ENCODE peak calls at places on chromosomes 4 and X, in six cellular contexts. P is epithelial cell of esophagus, X is SK-N-SH, U is choroid plexus epithelial cell, C is AG09319, J is fibroblast of the aortic adventitia. I is an unnamed sample.

GRCh38 chrX:57643698-57644097 is 36.4 kb downstream of the NLRP2B start:
- DNase-seq in P (peak), C (no peak), X (no peak), J (no peak), U (peak), I (no peak)

GRCh38 chr4:52037730-52038108 is 380 bp downstream of the SGCB start:
- DNase-seq in U (peak), C (no peak), X (peak), J (peak), P (no peak), I (no peak)

GRCh38 chrX:150316564-150316963 is 46.6 kb upstream of the MAMLD1 start:
- DNase-seq in U (no peak), C (no peak), J (no peak), X (no peak), P (no peak), I (no peak)

GRCh38 chr4:140300271-140300970 is 73.0 kb upstream of the SCOC start:
- DNase-seq in P (peak), C (peak), X (no peak), J (peak), U (peak), I (no peak)

GRCh38 chr4:107017681-107018321 is 18.3 kb downstream of the DKK2 start:
- DNase-seq in X (no peak), P (no peak), U (no peak), J (no peak), C (no peak), I (no peak)

GRCh38 chr4:153393397-153393796 is 48.9 kb downstream of the MND1 start:
- DNase-seq in U (peak), X (no peak), C (peak), P (peak), J (peak), I (no peak)

GRCh38 chr4:80921441-80921840 is 109.1 kb upstream of the BMP3 start:
- DNase-seq in X (no peak), P (peak), U (no peak), J (no peak), C (no peak), I (no peak)

GRCh38 chr4:187782425-187782824 is 213.1 kb upstream of the ZFP42 start:
- DNase-seq in J (no peak), X (no peak), U (no peak), P (no peak), C (no peak), I (no peak)

GRCh38 chr4:7280906-7281305 is 88.6 kb downstream of the SORCS2 start:
- DNase-seq in X (no peak), P (peak), C (no peak), U (no peak), J (peak), I (no peak)

GRCh38 chrX:134622056-134622812 is 36.0 kb downstream of the PLAC1 start:
- DNase-seq in C (peak), P (peak), X (no peak), J (peak), U (peak), I (peak)

GRCh38 chr4:186605261-186605865 is 50.0 kb upstream of the MTNR1A start:
- DNase-seq in U (no peak), C (no peak), X (no peak), J (no peak), P (no peak), I (no peak)

GRCh38 chr4:74544655-74545361 is 99.9 kb downstream of the AREG start:
- DNase-seq in U (no peak), X (no peak), C (no peak), P (peak), J (no peak), I (no peak)

GRCh38 chr4:107640157-107640556 is 79.9 kb downstream of the PAPSS1 start:
- DNase-seq in X (no peak), C (no peak), U (no peak), J (no peak), P (no peak), I (no peak)

GRCh38 chrX:9865804-9866471 is 79.7 kb downstream of the SHROOM2 start:
- DNase-seq in P (peak), X (no peak), J (no peak), C (no peak), U (no peak), I (peak)

GRCh38 chrX:66731398-66731797 is 92.5 kb upstream of the EDA2R start:
- DNase-seq in X (peak), U (peak), C (peak), J (peak), P (peak), I (peak)

GRCh38 chrX:72026341-72027023 is 105.2 kb downstream of the RTL5 start:
- DNase-seq in U (no peak), C (no peak), J (no peak), P (no peak), X (no peak), I (no peak)

GRCh38 chr4:82599336-82599735 is 37.5 kb upstream of the TMEM150C start:
- DNase-seq in U (no peak), P (peak), C (no peak), J (no peak), X (no peak), I (no peak)

GRCh38 chrX:49155900-49156837 is 6.4 kb upstream of the MAGIX start:
- DNase-seq in C (peak), X (peak), P (peak), U (peak), J (peak), I (peak)

GRCh38 chr4:128349921-128350320 is 62.3 kb upstream of the PGRMC2 start:
- DNase-seq in X (no peak), C (peak), P (peak), U (peak), J (peak), I (no peak)

DNA sequence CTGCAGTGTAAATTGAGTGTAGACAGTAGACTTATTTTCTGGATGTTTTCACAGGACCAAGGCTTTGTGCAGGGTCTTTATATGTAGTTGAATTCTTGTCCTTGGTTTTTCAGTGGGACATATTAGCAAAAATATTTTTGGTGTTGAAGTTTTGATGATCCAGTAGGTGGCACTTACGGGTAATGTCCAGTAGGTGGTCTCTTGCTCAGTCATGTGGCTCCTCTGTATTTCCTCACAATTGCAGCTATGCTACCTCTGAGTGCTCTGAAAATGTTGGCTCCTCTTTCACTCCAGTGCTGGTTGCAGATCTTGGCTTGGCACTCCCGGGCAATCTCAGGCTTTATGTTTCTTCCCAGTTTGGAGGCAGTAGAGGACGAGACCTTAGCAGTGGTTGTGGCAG is 419.8 kb upstream of the AMOT start:
- DNase-seq in X (no peak), J (no peak), U (no peak), P (peak), C (no peak), I (no peak)
- TF ChIP-seq CTCF in X (peak), J (no peak), U (no peak), P (no peak), C (peak), I (no peak)

DNA sequence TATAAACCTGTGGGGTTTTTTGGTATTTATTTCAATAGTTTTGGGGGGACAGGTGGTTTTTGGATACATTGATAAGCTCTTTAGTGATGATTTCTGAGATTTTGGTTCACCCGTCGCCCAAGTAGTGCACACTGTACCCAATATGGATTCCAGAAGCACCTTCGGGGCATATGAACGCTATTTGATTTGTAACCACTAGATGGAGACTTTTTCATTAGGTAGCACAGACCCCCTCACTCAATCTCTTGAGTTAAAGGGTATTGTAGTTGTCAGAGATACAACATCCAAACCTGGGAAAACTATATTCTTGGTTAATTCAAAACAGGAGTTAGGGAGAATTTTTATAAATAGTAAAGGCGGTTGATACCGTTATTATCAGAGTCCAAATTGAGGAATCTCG is 79.8 kb downstream of the SPANXN3 start:
- DNase-seq in C (no peak), X (peak), J (no peak), P (peak), U (no peak), I (no peak)
- TF ChIP-seq CTCF in C (no peak), X (peak), J (no peak), P (no peak), U (no peak), I (peak)

DNA sequence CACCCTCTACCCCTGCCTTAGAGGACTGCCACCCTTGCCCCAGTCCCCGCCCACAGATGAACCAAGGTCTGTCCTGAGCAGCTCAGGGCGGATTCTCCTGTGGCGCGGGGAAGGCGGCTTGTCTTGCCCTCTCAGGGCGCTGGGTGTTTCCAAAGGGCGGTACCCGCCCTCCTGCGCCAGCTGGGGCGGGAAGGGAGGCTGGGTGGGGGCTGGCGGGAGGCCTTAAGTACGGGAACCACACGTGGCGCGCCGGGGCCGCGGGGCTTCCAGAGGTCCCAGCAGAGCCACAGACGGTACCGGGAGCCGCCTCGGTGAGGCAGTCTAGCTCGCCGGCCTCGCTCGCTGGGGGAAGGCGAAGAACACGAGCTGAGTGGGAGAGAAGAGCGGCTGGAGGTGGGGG is 361.1 kb downstream of the MID1IP1 start:
- DNase-seq in P (no peak), C (no peak), J (no peak), U (no peak), X (no peak), I (peak)
- TF ChIP-seq CTCF in P (no peak), C (no peak), J (no peak), U (no peak), X (no peak), I (peak)

DNA sequence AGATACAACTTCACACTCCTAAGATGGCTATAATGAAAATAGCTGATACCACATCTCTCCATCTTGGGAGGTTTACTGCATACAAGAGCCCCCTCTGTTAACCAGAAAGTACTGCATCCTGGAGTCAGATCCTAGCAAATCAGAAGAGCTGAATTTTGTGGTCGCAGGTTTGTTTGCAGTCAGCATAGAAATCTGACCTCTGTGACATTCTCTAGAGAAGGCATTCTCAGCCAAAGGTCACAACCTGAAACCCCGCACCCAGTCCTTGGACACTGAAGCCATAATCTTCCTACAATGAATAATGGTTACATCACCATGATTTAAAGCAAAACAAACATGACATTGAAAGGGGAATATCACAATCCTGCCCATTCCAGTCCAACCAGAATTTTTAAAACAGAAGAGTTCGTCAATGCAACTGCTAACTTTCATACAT is 17.7 kb downstream of the HS6ST2 start:
- DNase-seq in C (no peak), J (no peak), U (peak), P (peak), X (peak), I (no peak)
- TF ChIP-seq CTCF in C (no peak), J (no peak), U (peak), P (no peak), X (no peak), I (no peak)

DNA sequence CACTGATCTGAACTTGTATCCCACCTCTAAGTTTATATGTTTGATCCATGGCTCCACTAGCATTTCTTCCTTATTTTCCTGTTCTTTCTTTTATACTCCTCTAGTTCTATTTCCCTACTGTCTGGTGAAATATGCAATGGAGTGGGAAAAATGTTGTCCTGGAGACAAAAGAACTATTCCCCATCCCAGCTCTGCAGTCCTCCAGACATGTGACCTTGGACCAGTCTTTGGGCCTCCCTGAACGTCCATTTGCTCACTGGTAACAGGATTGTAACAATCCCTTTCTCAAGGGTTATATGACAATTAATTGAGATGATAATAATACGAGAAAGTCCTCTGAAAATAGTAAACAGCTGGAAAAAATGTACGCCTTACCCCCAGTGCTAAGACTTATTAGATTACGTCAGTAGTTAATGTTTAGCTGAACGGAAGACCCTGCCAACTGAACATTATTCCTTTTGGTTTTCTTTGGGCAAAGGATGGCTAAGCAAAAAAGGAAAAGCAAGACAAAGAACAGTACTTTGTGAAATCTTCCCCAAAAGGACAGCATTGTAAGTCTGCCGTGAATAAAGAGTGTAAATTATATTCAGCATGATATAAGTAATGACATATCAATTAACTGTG is 302.3 kb upstream of the PPARGC1A start:
- DNase-seq in P (no peak), J (no peak), C (no peak), U (no peak), X (no peak), I (no peak)
- TF ChIP-seq CTCF in P (no peak), J (no peak), C (no peak), U (no peak), X (no peak), I (no peak)

GRCh38 chr4:158670975-158671664 is 567 bp downstream of the C4orf46 start:
- DNase-seq in J (peak), X (peak), P (peak), C (peak), U (peak), I (peak)

GRCh38 chr4:158669310-158669709 is 2.4 kb downstream of the C4orf46 start:
- DNase-seq in U (no peak), J (no peak), C (no peak), P (no peak), X (no peak), I (no peak)

GRCh38 chr4:158664806-158665205 is 6.9 kb downstream of the C4orf46 start:
- DNase-seq in U (no peak), J (no peak), X (no peak), P (no peak), C (no peak), I (no peak)

GRCh38 chr4:158666892-158667291 is 4.8 kb downstream of the C4orf46 start:
- DNase-seq in J (no peak), P (no peak), U (no peak), X (no peak), C (no peak), I (no peak)

DNA sequence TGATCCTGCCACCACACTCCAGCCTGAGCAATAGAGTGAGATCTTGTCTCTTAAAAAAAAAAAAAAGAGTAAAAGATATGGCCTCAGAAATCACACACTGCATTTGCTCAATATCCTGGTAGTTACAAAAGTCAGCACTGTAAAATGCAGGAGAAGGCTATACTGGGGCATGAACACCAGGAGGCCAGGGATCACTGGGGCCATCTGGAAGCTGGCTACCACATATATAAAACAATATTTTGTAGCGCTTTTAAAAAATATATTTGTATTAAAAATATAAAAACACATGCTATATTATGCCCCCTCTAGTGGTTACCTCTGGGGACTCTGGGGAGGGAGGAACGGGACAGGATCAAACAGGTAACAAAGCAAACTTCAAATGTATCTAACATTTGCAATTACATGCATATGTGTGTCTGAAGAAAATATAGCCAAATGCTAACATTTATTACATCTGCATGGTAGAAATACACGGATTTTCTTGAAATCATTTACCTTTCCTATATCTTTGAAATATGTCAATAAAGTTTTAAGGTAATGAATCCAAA is 4.0 kb downstream of the C4orf46 start:
- DNase-seq in J (peak), X (peak), C (no peak), P (peak), U (peak), I (peak)
- TF ChIP-seq CTCF in J (peak), X (peak), C (peak), P (peak), U (peak), I (no peak)

DNA sequence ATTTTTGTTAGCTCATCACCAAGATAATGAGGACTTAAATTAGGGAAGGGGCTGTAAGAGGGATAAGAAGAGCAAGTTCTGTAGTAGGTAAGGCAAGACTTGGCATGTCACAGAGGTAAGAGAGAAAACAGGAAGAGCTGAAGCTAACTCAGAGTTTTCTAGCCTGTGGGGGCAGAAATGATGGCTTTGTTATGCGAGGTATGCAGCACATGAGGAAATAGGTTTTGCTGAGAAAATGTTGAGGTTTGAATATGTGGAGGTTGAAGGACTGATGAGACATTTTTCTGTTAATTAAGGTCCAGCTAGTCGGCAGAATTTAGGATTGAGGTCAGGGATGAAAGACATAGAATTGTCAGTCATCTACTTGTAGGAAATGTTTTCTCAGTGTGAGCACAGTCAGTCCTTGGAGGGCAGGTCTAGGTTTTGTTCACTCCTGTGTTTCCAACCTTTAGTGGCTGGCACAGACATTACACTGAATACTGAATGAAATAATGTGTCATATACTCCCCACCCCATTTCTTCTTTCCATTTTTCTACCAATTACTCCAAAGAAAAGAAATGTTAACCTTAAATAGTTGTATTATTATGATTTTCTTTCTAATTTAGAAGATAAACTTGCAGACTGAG is 154.0 kb upstream of the AADAT start:
- DNase-seq in P (peak), U (peak), J (no peak), X (no peak), C (no peak), I (no peak)
- TF ChIP-seq CTCF in P (peak), U (no peak), J (no peak), X (no peak), C (no peak), I (no peak)

GRCh38 chr4:5813882-5814255 is 79.0 kb downstream of the CRMP1 start:
- DNase-seq in C (no peak), X (no peak), J (no peak), U (no peak), P (no peak), I (no peak)

GRCh38 chr4:5816101-5816500 is 76.8 kb downstream of the CRMP1 start:
- DNase-seq in P (no peak), J (no peak), U (no peak), C (no peak), X (no peak), I (no peak)

GRCh38 chr4:5816851-5817375 is 76.0 kb downstream of the CRMP1 start:
- DNase-seq in J (no peak), C (no peak), U (no peak), X (no peak), P (no peak), I (no peak)

GRCh38 chr4:5814421-5814820 is 78.5 kb downstream of the CRMP1 start:
- DNase-seq in X (no peak), U (no peak), J (no peak), C (no peak), P (no peak), I (no peak)

DNA sequence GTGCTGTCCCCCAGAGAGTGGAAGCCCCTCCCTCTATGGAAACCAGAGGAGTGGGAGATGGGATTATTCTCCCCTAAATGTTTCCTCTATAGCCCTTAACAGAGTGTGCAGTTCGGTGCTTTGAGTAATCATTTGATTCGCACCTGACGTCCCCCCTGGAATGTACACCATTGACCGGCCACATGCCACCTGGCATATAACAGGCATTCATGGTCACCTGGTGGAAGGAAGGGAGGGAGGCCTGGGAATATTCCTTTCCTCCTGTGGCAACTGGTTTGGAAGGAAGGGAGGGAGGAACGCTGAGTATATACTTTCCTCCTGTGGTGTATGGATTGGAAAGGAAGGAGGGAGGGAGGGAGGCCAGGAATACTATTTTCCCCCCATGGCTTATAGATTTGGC is 77.2 kb downstream of the CRMP1 start:
- DNase-seq in J (no peak), U (no peak), C (no peak), X (no peak), P (no peak), I (no peak)
- TF ChIP-seq CTCF in J (no peak), U (no peak), C (no peak), X (no peak), P (no peak), I (no peak)

GRCh38 chr4:36325499-36325898 is 44.1 kb downstream of the DTHD1 start:
- DNase-seq in C (no peak), P (peak), X (no peak), J (no peak), U (no peak), I (no peak)
- TF ChIP-seq CTCF in C (no peak), P (no peak), X (no peak), J (no peak), U (no peak), I (no peak)

I was measured in GM13976.